ENCODE peak calls at places on chromosomes 13 and 19, in seven cellular contexts. D is coronary artery, B is cardiac fibroblast, S is ovary, Y is NB4, V is psoas muscle, M is fibroblast of the aortic adventitia. A is an unnamed sample.

GRCh38 chr13:37505531-37505930 is 93.0 kb downstream of the POSTN start:
- DNase-seq in D (no peak), B (no peak), M (no peak), S (no peak), Y (no peak), V (no peak), A (no peak)

GRCh38 chr13:35957174-35957867 is 173.9 kb downstream of the DCLK1 start:
- DNase-seq in M (peak), S (no peak), V (no peak), B (peak), D (no peak), Y (no peak), A (no peak)

GRCh38 chr19:3404324-3405260 is 38.2 kb downstream of the NFIC start:
- DNase-seq in S (peak), B (peak), D (peak), V (peak), Y (no peak), M (peak), A (peak)

GRCh38 chr13:113378825-113379224 is 14.9 kb upstream of the GRTP1 start:
- DNase-seq in S (no peak), M (no peak), Y (no peak), B (no peak), D (peak), V (no peak), A (no peak)

GRCh38 chr13:107864543-107865460 is 350.5 kb downstream of the LIG4 start:
- DNase-seq in S (no peak), V (no peak), B (peak), Y (peak), D (no peak), M (peak), A (peak)

GRCh38 chr19:10112037-10112751 is 701 bp downstream of the P2RY11 start:
- DNase-seq in M (no peak), D (no peak), B (no peak), S (no peak), Y (peak), V (peak), A (peak)

GRCh38 chr13:81874681-81875661 is 1534.0 kb upstream of the SPRY2 start:
- DNase-seq in V (no peak), M (no peak), B (no peak), S (no peak), D (no peak), Y (no peak), A (no peak)

GRCh38 chr13:88014527-88014926 is 343.4 kb downstream of the SLITRK5 start:
- DNase-seq in Y (peak), S (no peak), M (no peak), V (no peak), D (no peak), B (no peak), A (peak)

GRCh38 chr19:3617463-3617862 is 9.1 kb downstream of the CACTIN start:
- DNase-seq in Y (peak), S (no peak), B (no peak), V (no peak), D (no peak), M (no peak), A (no peak)

GRCh38 chr13:20825476-20825875 is 51.7 kb upstream of the EEF1AKMT1 start:
- DNase-seq in M (peak), S (no peak), D (no peak), Y (no peak), B (peak), V (no peak), A (peak)

GRCh38 chr19:14383556-14383897 is 2.3 kb downstream of the ADGRE5 start:
- DNase-seq in D (no peak), V (no peak), B (peak), S (no peak), Y (peak), M (peak), A (no peak)

GRCh38 chr13:113953561-113953960 is 20.3 kb downstream of the C13orf46 start:
- DNase-seq in M (no peak), D (no peak), B (no peak), S (no peak), Y (no peak), V (peak), A (no peak)

GRCh38 chr13:40060318-40061007 is 405.0 kb downstream of the COG6 start:
- DNase-seq in M (peak), S (peak), D (no peak), V (peak), Y (peak), B (peak), A (peak)

DNA sequence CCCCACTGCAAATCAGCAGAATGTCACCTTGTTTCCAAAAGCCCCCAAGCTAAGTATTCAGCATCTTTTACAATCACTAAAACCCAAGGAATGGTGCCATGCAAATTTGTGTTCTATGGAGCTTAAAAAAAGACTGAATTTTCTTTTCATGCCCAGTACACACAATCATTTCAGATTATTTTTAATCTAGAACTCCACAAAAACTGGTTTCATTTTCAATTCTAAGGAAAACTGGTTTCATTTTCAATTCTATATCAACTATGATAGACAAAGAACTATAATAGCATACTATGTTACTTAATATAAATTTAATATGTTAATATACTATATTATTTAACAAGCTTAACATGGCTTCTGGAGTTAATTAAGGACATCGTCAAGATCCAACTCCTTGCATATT is 88.4 kb upstream of the DOCK9 start:
- DNase-seq in B (no peak), Y (no peak), D (no peak), M (no peak), S (no peak), V (no peak), A (no peak)
- TF ChIP-seq CTCF in B (no peak), Y (no peak), D (no peak), M (no peak), S (no peak), V (no peak), A (no peak)

GRCh38 chr19:7638802-7639465 is 2.0 kb downstream of the STXBP2 start:
- DNase-seq in S (no peak), Y (no peak), V (no peak), D (no peak), M (no peak), B (no peak), A (no peak)

GRCh38 chr19:7637374-7638256 is 705 bp downstream of the STXBP2 start:
- DNase-seq in S (no peak), M (no peak), B (peak), D (no peak), Y (peak), V (peak), A (peak)

GRCh38 chr19:7635670-7636069 is 1.2 kb upstream of the STXBP2 start:
- DNase-seq in M (no peak), D (no peak), Y (no peak), S (no peak), B (no peak), V (no peak), A (no peak)

GRCh38 chr19:7636317-7636690 is 606 bp upstream of the STXBP2 start:
- DNase-seq in S (no peak), Y (peak), M (no peak), V (no peak), B (no peak), D (no peak), A (no peak)

DNA sequence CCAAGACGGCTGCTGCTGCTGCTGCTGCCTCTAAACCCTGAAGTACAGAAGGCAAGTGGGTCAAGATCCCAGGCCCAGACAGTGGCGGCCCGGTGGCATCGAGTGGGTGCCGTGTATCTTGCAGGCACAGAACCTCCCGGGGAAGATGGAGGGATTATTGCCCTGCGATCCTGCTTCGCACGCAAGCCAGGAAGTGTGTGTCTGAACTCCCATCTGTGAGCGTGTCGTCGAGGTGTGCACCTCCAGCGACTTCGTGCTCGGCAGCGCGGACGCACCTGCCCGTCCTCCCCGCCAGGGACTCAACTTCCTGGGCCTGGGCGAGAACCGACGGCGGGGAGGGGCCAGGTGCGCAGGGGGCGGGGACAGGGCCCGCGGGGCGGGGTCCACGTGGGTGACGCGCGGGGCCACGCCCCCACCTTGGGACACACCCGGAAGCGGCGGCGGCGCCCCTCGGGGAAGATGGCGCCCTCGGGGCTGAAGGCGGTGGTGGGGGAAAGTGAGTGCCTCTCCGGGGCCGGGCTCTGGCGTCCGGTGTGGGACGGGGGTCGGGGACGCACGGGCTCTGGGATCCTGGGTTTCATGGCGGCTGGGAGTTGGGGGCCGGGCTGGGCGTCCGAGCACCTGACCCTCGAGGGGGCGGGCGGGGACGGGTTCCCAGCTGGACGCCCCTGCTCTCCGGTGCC is at the start of gene STXBP2:
- DNase-seq in S (no peak), M (no peak), B (peak), D (no peak), Y (peak), V (peak), A (peak)
- H3K4me3 ChIP-seq in S (peak), M (peak), B (peak), D (peak), Y (peak), V (peak), A (peak)

GRCh38 chr19:1261863-1262686 is 7.1 kb upstream of the CIRBP start:
- DNase-seq in D (peak), B (peak), S (peak), V (peak), Y (no peak), M (peak), A (no peak)

GRCh38 chr19:1259873-1260748 is 9.0 kb upstream of the CIRBP start:
- DNase-seq in D (peak), S (no peak), B (no peak), V (no peak), Y (no peak), M (no peak), A (no peak)

GRCh38 chr19:1260749-1261511 is 8.2 kb upstream of the CIRBP start:
- DNase-seq in V (peak), D (peak), Y (peak), S (peak), B (peak), M (peak), A (peak)

GRCh38 chr19:1262687-1263123 is 6.4 kb upstream of the CIRBP start:
- DNase-seq in D (no peak), S (peak), M (no peak), Y (no peak), V (peak), B (peak), A (no peak)

DNA sequence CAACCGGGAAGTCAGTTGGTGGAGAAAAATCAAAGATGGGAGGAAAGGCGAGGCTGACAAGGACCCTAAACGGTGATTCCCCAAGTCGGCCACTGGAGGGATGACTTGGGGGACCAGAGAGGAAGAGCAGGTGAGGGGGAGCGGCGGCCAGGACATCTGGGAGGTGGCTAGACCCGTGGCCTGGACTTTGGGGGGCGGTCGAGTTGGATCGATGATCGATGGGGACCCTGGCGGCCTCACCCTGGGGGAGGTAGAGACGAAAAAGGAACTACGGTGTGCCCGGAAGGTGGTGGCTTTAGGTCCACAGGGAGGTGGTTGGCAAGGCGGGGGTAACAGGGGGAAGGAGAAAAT is 7.6 kb upstream of the CIRBP start:
- DNase-seq in V (peak), Y (no peak), M (no peak), D (no peak), B (no peak), S (no peak), A (no peak)
- TF ChIP-seq CTCF in V (no peak), Y (no peak), M (peak), D (no peak), B (peak), S (no peak), A (peak)

DNA sequence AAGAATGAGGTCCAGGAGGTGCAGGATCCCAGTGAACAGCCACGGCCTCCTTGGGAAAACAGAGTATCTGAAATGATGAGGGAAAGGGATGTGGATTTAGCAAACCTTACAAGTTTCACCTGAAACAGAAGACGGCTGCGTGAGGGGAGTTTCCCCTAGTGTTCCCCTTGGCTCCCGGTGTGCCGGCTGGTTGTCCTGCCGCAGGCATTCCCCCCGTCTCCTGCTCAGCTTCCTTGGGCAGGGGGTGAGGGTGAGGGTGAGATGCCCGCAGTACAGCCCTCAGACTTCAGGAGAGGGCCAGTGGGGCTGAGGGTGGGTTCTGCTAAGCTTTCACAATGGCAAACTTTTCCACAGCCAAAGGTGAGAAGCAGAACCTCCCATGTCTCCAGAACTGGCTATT is 201.1 kb upstream of the SOX1 start:
- DNase-seq in Y (no peak), M (no peak), S (no peak), B (no peak), V (no peak), D (no peak), A (no peak)
- H3K4me3 ChIP-seq in Y (no peak), M (no peak), S (no peak), B (no peak), V (no peak), D (no peak), A (no peak)

GRCh38 chr19:37413243-37414084 is 42.6 kb downstream of the ZNF527 start:
- DNase-seq in V (no peak), D (no peak), Y (no peak), B (no peak), M (peak), S (no peak), A (peak)
- TF ChIP-seq CTCF in V (no peak), D (no peak), Y (no peak), B (no peak), M (no peak), S (no peak), A (no peak)

A was measured in choroid plexus epithelial cell.